ENCODE peak calls at places on chromosomes 12 and 14, in four cellular contexts. N, K, A and R are unnamed samples.

GRCh38 chr12:80756875-80757274 is 40.2 kb downstream of the MYF5 start:
- DNase-seq in N (no peak), K (no peak), A (no peak), R (no peak)

GRCh38 chr12:5390174-5390799 is 41.6 kb upstream of the NTF3 start:
- DNase-seq in N (no peak), K (no peak), A (no peak), R (no peak)

GRCh38 chr14:35383569-35384385 is 20.8 kb downstream of the NFKBIA start:
- DNase-seq in N (no peak), K (no peak), A (no peak), R (no peak)

GRCh38 chr12:51683763-51684357 is 92.8 kb downstream of the SCN8A start:
- DNase-seq in N (no peak), K (no peak), A (no peak), R (no peak)

GRCh38 chr14:54435500-54435981 is 5.6 kb downstream of the CNIH1 start:
- DNase-seq in N (no peak), K (no peak), A (no peak), R (no peak)

GRCh38 chr14:24207625-24208024 is 2.1 kb downstream of the TSSK4 start:
- DNase-seq in N (no peak), K (no peak), A (no peak), R (no peak)

GRCh38 chr12:4301932-4302501 is 19.0 kb upstream of the TIGAR start:
- DNase-seq in N (no peak), K (no peak), A (no peak), R (no peak)

GRCh38 chr14:103052407-103052806 is 4.9 kb downstream of the CDC42BPB start:
- DNase-seq in N (no peak), K (no peak), A (no peak), R (no peak)

GRCh38 chr12:112855375-112855774 is 51.4 kb upstream of the OAS1 start:
- DNase-seq in N (no peak), K (no peak), A (no peak), R (no peak)

GRCh38 chr14:25011095-25011494 is 38.9 kb downstream of the STXBP6 start:
- DNase-seq in N (no peak), K (no peak), A (no peak), R (no peak)

GRCh38 chr14:38824691-38825090 is 278.3 kb downstream of the SEC23A start:
- DNase-seq in N (no peak), K (no peak), A (no peak), R (no peak)

GRCh38 chr12:112107728-112108447 is 695 bp downstream of the NAA25 start:
- DNase-seq in N (peak; percentile 31), K (no peak), A (no peak), R (peak; percentile 33)

GRCh38 chr12:71456316-71456715 is 16.7 kb downstream of the LGR5 start:
- DNase-seq in N (no peak), K (no peak), A (no peak), R (no peak)

GRCh38 chr12:11853126-11853525 is 203.7 kb downstream of the ETV6 start:
- DNase-seq in N (no peak), K (no peak), A (no peak), R (no peak)

GRCh38 chr12:123057505-123058265 is 77.2 kb downstream of the ARL6IP4 start:
- DNase-seq in N (no peak), K (no peak), A (no peak), R (no peak)

GRCh38 chr12:4119157-4119761 is 154.3 kb upstream of the CCND2 start:
- DNase-seq in N (no peak), K (no peak), A (peak; percentile 44), R (no peak)